ENCODE peak calls at places on chromosome 18, in ten cellular contexts. I is pancreas, S is brain microvascular endothelial cell, P is neural progenitor cell, F is osteoblast, D is NT2/D1, J is heart right ventricle, O is cardiac muscle cell, A is H7, E is bronchial epithelial cell. G is an unnamed sample. For H3K27me3, the result is how much of the 10 kb centered on the place peaks cover.

GRCh38 chr18:48749768-48750167 is 201.0 kb downstream of the SMAD7 start:
- DNase-seq in O (no peak), A (no peak), E (no peak), D (no peak), S (peak), I (no peak), P (no peak), J (peak), F (peak), G (no peak)

GRCh38 chr18:22674300-22674699 is 256.6 kb upstream of the CTAGE1 start:
- DNase-seq in A (no peak), E (peak), I (no peak), D (no peak), O (no peak), J (no peak), P (no peak), S (peak), F (peak), G (no peak)

GRCh38 chr18:23069481-23069880 is 65.8 kb upstream of the CABLES1 start:
- DNase-seq in P (no peak), F (no peak), J (no peak), A (no peak), D (no peak), S (no peak), E (no peak), I (no peak), O (no peak), G (no peak)

GRCh38 chr18:49321800-49322461 is 138.5 kb downstream of the DYM start:
- DNase-seq in E (peak), J (no peak), D (no peak), I (no peak), O (no peak), S (no peak), P (no peak), A (no peak), F (no peak), G (no peak)

GRCh38 chr18:70188113-70188512 is 17.4 kb downstream of the RTTN start:
- DNase-seq in D (no peak), A (no peak), J (no peak), P (no peak), S (no peak), I (no peak), E (peak), O (no peak), F (no peak), G (no peak)

GRCh38 chr18:24488824-24489493 is 28.5 kb downstream of the HRH4 start:
- DNase-seq in J (no peak), D (peak), I (no peak), P (peak), A (peak), O (peak), E (peak), S (no peak), F (peak), G (peak)

GRCh38 chr18:50143295-50143694 is 51.7 kb downstream of the MYO5B start:
- DNase-seq in F (no peak), E (no peak), J (no peak), A (peak), D (no peak), S (no peak), P (peak), I (no peak), O (no peak), G (no peak)

GRCh38 chr18:21450913-21451312 is 149.6 kb downstream of the ESCO1 start:
- DNase-seq in P (no peak), I (no peak), S (no peak), E (peak), F (no peak), D (no peak), A (no peak), J (no peak), O (no peak), G (no peak)

GRCh38 chr18:78245451-78245850 is 734.2 kb upstream of the SALL3 start:
- DNase-seq in O (no peak), A (no peak), I (no peak), S (no peak), P (no peak), D (no peak), J (no peak), E (no peak), F (no peak), G (no peak)
- H3K27me3 ChIP-seq in O (under half), A (under half), I (under half), S (under half), P (under half), D (under half), J (under half), E (under half), F (under half), G (under half)

GRCh38 chr18:4450065-4450676 is 4.9 kb downstream of the DLGAP1 start:
- DNase-seq in S (no peak), D (no peak), I (no peak), E (no peak), A (no peak), P (no peak), F (no peak), O (no peak), J (no peak), G (peak)

GRCh38 chr18:4453712-4454547 is 1.2 kb downstream of the DLGAP1 start:
- DNase-seq in P (peak), F (peak), D (peak), A (peak), I (no peak), J (no peak), E (no peak), O (peak), S (no peak), G (no peak)

GRCh38 chr18:4455113-4455811 is at the start of gene DLGAP1:
- DNase-seq in D (peak), E (peak), J (no peak), P (peak), I (peak), F (peak), O (peak), S (peak), A (peak), G (peak)

GRCh38 chr18:4454548-4455112 is 477 bp downstream of the DLGAP1 start:
- DNase-seq in P (no peak), S (no peak), I (no peak), F (no peak), A (peak), J (no peak), D (peak), O (no peak), E (no peak), G (no peak)
- H3K27me3 ChIP-seq in P (under half), S (under half), I (under half), F (under half), A (under half), J (under half), D (under half), O (under half), E (under half), G (under half)

DNA sequence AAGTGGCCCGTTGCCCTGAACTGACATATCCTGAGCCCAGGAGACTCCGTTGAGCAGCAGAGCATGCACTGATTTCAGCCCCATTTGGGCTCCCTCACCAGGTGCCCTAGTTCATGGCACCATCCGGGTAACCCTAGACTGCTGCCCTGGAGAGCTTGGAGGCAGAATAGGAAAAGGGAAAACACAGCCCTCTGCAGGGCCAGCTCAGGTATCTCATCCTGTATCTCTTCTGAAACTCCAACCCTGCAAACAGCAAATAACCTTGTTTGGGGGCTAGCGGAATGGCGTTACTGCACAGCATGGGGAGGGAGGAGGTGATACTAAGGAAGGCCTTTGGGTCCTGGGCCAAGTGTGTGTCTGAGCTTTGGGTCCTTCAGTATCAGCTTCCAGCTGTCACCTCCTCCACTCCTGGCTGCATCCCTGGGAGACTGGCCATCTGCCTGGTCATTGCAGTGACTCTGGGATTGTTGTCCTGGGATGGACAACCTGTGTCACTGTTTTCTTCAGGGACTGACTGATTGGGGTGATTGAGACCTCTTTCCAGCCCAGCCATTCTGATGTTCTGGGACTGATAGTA is 233.8 kb upstream of the SKOR2 start:
- DNase-seq in P (no peak), D (no peak), E (no peak), O (no peak), A (peak), I (no peak), F (no peak), S (no peak), J (peak), G (no peak)
- H3K27me3 ChIP-seq in P (under half), D (under half), E (under half), O (under half), A (under half), I (under half), F (under half), S (under half), J (under half), G (under half)

GRCh38 chr18:79530821-79531220 is 135.1 kb downstream of the NFATC1 start:
- DNase-seq in P (no peak), S (no peak), F (no peak), A (no peak), I (no peak), D (no peak), E (no peak), J (no peak), O (no peak), G (no peak)

GRCh38 chr18:79529991-79530390 is 134.3 kb downstream of the NFATC1 start:
- DNase-seq in F (no peak), E (no peak), S (no peak), I (no peak), J (no peak), A (no peak), D (no peak), O (no peak), P (no peak), G (no peak)

GRCh38 chr18:79528296-79528695 is 132.6 kb downstream of the NFATC1 start:
- DNase-seq in I (no peak), J (no peak), P (no peak), S (no peak), E (no peak), D (no peak), O (no peak), F (peak), A (no peak), G (no peak)

GRCh38 chr18:79528846-79529245 is 133.1 kb downstream of the NFATC1 start:
- DNase-seq in P (peak), O (peak), I (no peak), A (peak), E (peak), S (peak), J (peak), F (peak), D (peak), G (peak)

GRCh38 chr18:79529296-79529695 is 133.6 kb downstream of the NFATC1 start:
- DNase-seq in I (no peak), S (no peak), F (no peak), E (no peak), J (no peak), D (no peak), A (no peak), P (no peak), O (no peak), G (no peak)
- H3K27me3 ChIP-seq in I (under half), S (half or more), F (under half), E (under half), J (under half), D (under half), A (under half), P (under half), O (under half), G (under half)

GRCh38 chr18:59697236-59697932 is at the start of gene CCBE1:
- DNase-seq in J (peak), P (peak), O (peak), E (peak), S (peak), A (peak), D (peak), I (peak), F (peak), G (no peak)
- H3K27me3 ChIP-seq in J (under half), P (half or more), O (half or more), E (under half), S (under half), A (under half), D (under half), I (under half), F (under half), G (under half)

GRCh38 chr18:37552296-37552695 is 13.3 kb downstream of the CELF4 start:
- DNase-seq in O (no peak), F (no peak), J (no peak), I (no peak), D (no peak), S (no peak), P (no peak), E (no peak), A (no peak), G (no peak)

GRCh38 chr18:37554399-37554787 is 11.2 kb downstream of the CELF4 start:
- DNase-seq in S (no peak), A (peak), P (peak), O (no peak), I (no peak), E (no peak), J (no peak), D (peak), F (no peak), G (no peak)

GRCh38 chr18:37551249-37551648 is 14.3 kb downstream of the CELF4 start:
- DNase-seq in E (no peak), F (no peak), J (no peak), O (no peak), D (no peak), P (no peak), S (no peak), A (no peak), I (no peak), G (no peak)

GRCh38 chr18:37551846-37552245 is 13.8 kb downstream of the CELF4 start:
- DNase-seq in A (no peak), S (no peak), O (no peak), D (no peak), J (no peak), I (no peak), F (no peak), P (no peak), E (no peak), G (no peak)

GRCh38 chr18:37553633-37554398 is 11.8 kb downstream of the CELF4 start:
- DNase-seq in E (no peak), P (peak), O (peak), I (no peak), S (no peak), A (peak), J (no peak), D (no peak), F (no peak), G (no peak)
- H3K27me3 ChIP-seq in E (under half), P (under half), O (under half), I (under half), S (under half), A (under half), J (under half), D (under half), F (under half), G (under half)

DNA sequence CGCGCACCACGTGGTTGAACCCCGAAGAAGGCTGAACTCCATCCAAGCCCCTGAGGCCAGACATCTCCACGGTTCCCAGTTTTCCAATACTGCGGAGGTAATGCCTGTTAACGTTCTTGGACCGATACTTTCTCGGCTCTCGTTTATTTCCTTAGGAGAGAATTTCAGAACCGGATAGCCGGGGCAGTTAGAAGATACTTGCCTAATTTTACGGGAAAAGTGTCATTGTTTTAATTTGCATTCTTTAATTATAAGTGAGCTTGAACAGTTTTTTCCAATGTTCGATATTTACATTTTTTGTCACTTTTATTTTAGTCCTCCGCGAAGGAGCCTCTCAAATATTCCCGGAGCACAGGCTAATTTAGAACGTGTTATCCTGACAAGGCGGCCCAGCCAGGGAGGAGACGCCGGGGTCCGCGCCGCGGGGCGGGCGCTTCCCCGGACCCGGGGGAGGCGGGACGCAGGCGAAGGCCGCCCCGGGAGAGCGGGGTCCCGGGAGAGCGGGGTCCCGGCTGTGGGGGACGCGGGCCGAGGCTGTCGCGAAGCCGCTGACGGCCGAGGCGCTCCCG is 10.1 kb upstream of the KCNG2 start:
- DNase-seq in P (no peak), E (no peak), S (no peak), O (no peak), J (no peak), F (peak), I (no peak), D (no peak), A (no peak), G (no peak)
- H3K27me3 ChIP-seq in P (half or more), E (under half), S (under half), O (half or more), J (under half), F (under half), I (under half), D (half or more), A (under half), G (under half)

GRCh38 chr18:28728891-28729290 is 552.0 kb upstream of the CDH2 start:
- DNase-seq in I (no peak), D (no peak), O (no peak), E (peak), F (no peak), S (no peak), P (no peak), J (no peak), A (no peak), G (no peak)
- H3K27me3 ChIP-seq in I (under half), D (under half), O (under half), E (under half), F (under half), S (under half), P (under half), J (under half), A (under half), G (under half)

GRCh38 chr18:55024568-55024967 is 65.3 kb upstream of the CCDC68 start:
- DNase-seq in A (no peak), F (no peak), J (no peak), P (no peak), D (no peak), I (no peak), O (no peak), S (no peak), E (peak), G (no peak)
- H3K27me3 ChIP-seq in A (under half), F (under half), J (under half), P (under half), D (under half), I (under half), O (under half), S (under half), E (under half), G (under half)

GRCh38 chr18:2846241-2846637 is 567 bp upstream of the EMILIN2 start:
- DNase-seq in I (peak), O (no peak), A (no peak), P (peak), F (peak), E (peak), D (no peak), S (peak), J (no peak), G (peak)

GRCh38 chr18:2847341-2848144 is 737 bp downstream of the EMILIN2 start:
- DNase-seq in I (no peak), F (peak), D (no peak), A (peak), S (peak), J (no peak), O (peak), E (no peak), P (peak), G (peak)

GRCh38 chr18:2846638-2847340 is at the start of gene EMILIN2:
- DNase-seq in F (peak), A (peak), J (peak), E (peak), I (peak), O (peak), D (no peak), P (peak), S (peak), G (peak)

GRCh38 chr18:2843161-2843560 is 3.6 kb upstream of the EMILIN2 start:
- DNase-seq in D (no peak), E (no peak), F (no peak), J (peak), I (peak), P (no peak), A (no peak), O (no peak), S (no peak), G (no peak)

GRCh38 chr18:2845175-2845574 is 1.6 kb upstream of the EMILIN2 start:
- DNase-seq in O (no peak), E (no peak), J (no peak), P (no peak), S (no peak), D (no peak), A (no peak), F (no peak), I (no peak), G (no peak)
- H3K27me3 ChIP-seq in O (under half), E (under half), J (under half), P (half or more), S (under half), D (under half), A (under half), F (half or more), I (under half), G (under half)